ENCODE peak calls at places on chromosomes 13 and 19, in nine cellular contexts. One of them, this sample, is unnamed. For H3K27me3, the result is how much of the 10 kb centered on the place peaks cover.

GRCh38 chr13:110379905-110380341 is 72.8 kb downstream of the COL4A2 start:
- DNase-seq in CD4-positive, alpha-beta T cell: no peak
- DNase-seq in esophagus squamous epithelium: no peak
- DNase-seq in psoas muscle: no peak
- DNase-seq in tibial nerve: no peak
- DNase-seq in AG04450: no peak
- DNase-seq in endothelial cell of umbilical vein: no peak
- DNase-seq in HL-60: no peak
- DNase-seq in body of pancreas: no peak
- DNase-seq in this sample: no peak

GRCh38 chr13:75771818-75772217 is 135.7 kb downstream of the LMO7 start:
- DNase-seq in tibial nerve: no peak
- DNase-seq in endothelial cell of umbilical vein: peak
- DNase-seq in AG04450: peak
- DNase-seq in HL-60: no peak
- DNase-seq in psoas muscle: no peak
- DNase-seq in body of pancreas: no peak
- DNase-seq in CD4-positive, alpha-beta T cell: no peak
- DNase-seq in esophagus squamous epithelium: no peak
- DNase-seq in this sample: no peak

GRCh38 chr13:98504371-98504963 is 72.4 kb downstream of the STK24 start:
- DNase-seq in tibial nerve: no peak
- DNase-seq in endothelial cell of umbilical vein: no peak
- DNase-seq in HL-60: no peak
- DNase-seq in psoas muscle: no peak
- DNase-seq in esophagus squamous epithelium: no peak
- DNase-seq in AG04450: no peak
- DNase-seq in CD4-positive, alpha-beta T cell: no peak
- DNase-seq in body of pancreas: no peak
- DNase-seq in this sample: no peak

GRCh38 chr13:93927431-93927830 is 552.1 kb downstream of the DCT start:
- DNase-seq in endothelial cell of umbilical vein: no peak
- DNase-seq in CD4-positive, alpha-beta T cell: no peak
- DNase-seq in esophagus squamous epithelium: no peak
- DNase-seq in AG04450: no peak
- DNase-seq in HL-60: no peak
- DNase-seq in tibial nerve: no peak
- DNase-seq in psoas muscle: no peak
- DNase-seq in body of pancreas: no peak
- DNase-seq in this sample: no peak

GRCh38 chr13:33351324-33351723 is 65.8 kb upstream of the STARD13 start:
- DNase-seq in CD4-positive, alpha-beta T cell: no peak
- DNase-seq in body of pancreas: no peak
- DNase-seq in HL-60: no peak
- DNase-seq in tibial nerve: no peak
- DNase-seq in psoas muscle: no peak
- DNase-seq in endothelial cell of umbilical vein: peak
- DNase-seq in AG04450: no peak
- DNase-seq in esophagus squamous epithelium: no peak
- DNase-seq in this sample: no peak

GRCh38 chr13:51241720-51242119 is 19.5 kb downstream of the FAM124A start:
- DNase-seq in esophagus squamous epithelium: no peak
- DNase-seq in psoas muscle: no peak
- DNase-seq in body of pancreas: no peak
- DNase-seq in endothelial cell of umbilical vein: no peak
- DNase-seq in CD4-positive, alpha-beta T cell: no peak
- DNase-seq in HL-60: peak
- DNase-seq in tibial nerve: no peak
- DNase-seq in AG04450: no peak
- DNase-seq in this sample: no peak

GRCh38 chr19:33618884-33619283 is 2.9 kb upstream of the CHST8 start:
- DNase-seq in AG04450: no peak
- DNase-seq in HL-60: no peak
- DNase-seq in esophagus squamous epithelium: no peak
- DNase-seq in psoas muscle: no peak
- DNase-seq in endothelial cell of umbilical vein: no peak
- DNase-seq in CD4-positive, alpha-beta T cell: no peak
- DNase-seq in tibial nerve: no peak
- DNase-seq in body of pancreas: no peak
- DNase-seq in this sample: no peak

GRCh38 chr13:37531054-37531453 is 67.5 kb downstream of the POSTN start:
- DNase-seq in CD4-positive, alpha-beta T cell: no peak
- DNase-seq in body of pancreas: no peak
- DNase-seq in esophagus squamous epithelium: no peak
- DNase-seq in psoas muscle: no peak
- DNase-seq in endothelial cell of umbilical vein: no peak
- DNase-seq in tibial nerve: no peak
- DNase-seq in AG04450: no peak
- DNase-seq in HL-60: no peak
- DNase-seq in this sample: no peak

GRCh38 chr19:50333737-50334617 is 4.8 kb upstream of the KCNC3 start:
- DNase-seq in HL-60: peak
- DNase-seq in AG04450: peak
- DNase-seq in CD4-positive, alpha-beta T cell: peak
- DNase-seq in psoas muscle: peak
- DNase-seq in body of pancreas: peak
- DNase-seq in esophagus squamous epithelium: no peak
- DNase-seq in tibial nerve: no peak
- DNase-seq in endothelial cell of umbilical vein: no peak
- DNase-seq in this sample: peak

GRCh38 chr13:79591493-79591892 is 110.5 kb downstream of the NDFIP2 start:
- DNase-seq in esophagus squamous epithelium: no peak
- DNase-seq in body of pancreas: no peak
- DNase-seq in HL-60: no peak
- DNase-seq in AG04450: no peak
- DNase-seq in tibial nerve: no peak
- DNase-seq in endothelial cell of umbilical vein: no peak
- DNase-seq in CD4-positive, alpha-beta T cell: no peak
- DNase-seq in psoas muscle: no peak
- DNase-seq in this sample: no peak

GRCh38 chr13:40469581-40470282 is 196.7 kb downstream of the FOXO1 start:
- DNase-seq in endothelial cell of umbilical vein: no peak
- DNase-seq in CD4-positive, alpha-beta T cell: no peak
- DNase-seq in AG04450: no peak
- DNase-seq in psoas muscle: no peak
- DNase-seq in esophagus squamous epithelium: no peak
- DNase-seq in tibial nerve: no peak
- DNase-seq in HL-60: no peak
- DNase-seq in body of pancreas: no peak
- DNase-seq in this sample: no peak

GRCh38 chr19:46975918-46976782 is 43.5 kb upstream of the NPAS1 start:
- DNase-seq in tibial nerve: peak
- DNase-seq in endothelial cell of umbilical vein: peak
- DNase-seq in psoas muscle: peak
- DNase-seq in AG04450: peak
- DNase-seq in esophagus squamous epithelium: no peak
- DNase-seq in HL-60: no peak
- DNase-seq in body of pancreas: peak
- DNase-seq in CD4-positive, alpha-beta T cell: no peak
- DNase-seq in this sample: peak

GRCh38 chr13:95267662-95268369 is 33.4 kb downstream of the ABCC4 start:
- DNase-seq in HL-60: no peak
- DNase-seq in psoas muscle: no peak
- DNase-seq in esophagus squamous epithelium: no peak
- DNase-seq in AG04450: peak
- DNase-seq in endothelial cell of umbilical vein: peak
- DNase-seq in body of pancreas: no peak
- DNase-seq in tibial nerve: no peak
- DNase-seq in CD4-positive, alpha-beta T cell: no peak
- DNase-seq in this sample: no peak

GRCh38 chr19:35903550-35904179 is 1.3 kb downstream of the HCST start:
- DNase-seq in psoas muscle: peak
- DNase-seq in CD4-positive, alpha-beta T cell: peak
- DNase-seq in body of pancreas: peak
- DNase-seq in HL-60: peak
- DNase-seq in esophagus squamous epithelium: peak
- DNase-seq in AG04450: no peak
- DNase-seq in tibial nerve: peak
- DNase-seq in endothelial cell of umbilical vein: no peak
- DNase-seq in this sample: peak

GRCh38 chr13:111219306-111219705 is 101.1 kb upstream of the TEX29 start:
- DNase-seq in body of pancreas: peak
- DNase-seq in AG04450: peak
- DNase-seq in HL-60: no peak
- DNase-seq in psoas muscle: no peak
- DNase-seq in tibial nerve: no peak
- DNase-seq in CD4-positive, alpha-beta T cell: no peak
- DNase-seq in endothelial cell of umbilical vein: no peak
- DNase-seq in esophagus squamous epithelium: no peak
- DNase-seq in this sample: no peak

GRCh38 chr13:87084192-87084591 is 587.0 kb upstream of the SLITRK5 start:
- DNase-seq in psoas muscle: no peak
- DNase-seq in HL-60: no peak
- DNase-seq in esophagus squamous epithelium: no peak
- DNase-seq in body of pancreas: no peak
- DNase-seq in CD4-positive, alpha-beta T cell: no peak
- DNase-seq in AG04450: no peak
- DNase-seq in tibial nerve: no peak
- DNase-seq in endothelial cell of umbilical vein: no peak
- DNase-seq in this sample: no peak

GRCh38 chr19:35115538-35115951 is at the start of gene FXYD3:
- DNase-seq in CD4-positive, alpha-beta T cell: no peak
- DNase-seq in esophagus squamous epithelium: no peak
- DNase-seq in psoas muscle: no peak
- DNase-seq in endothelial cell of umbilical vein: no peak
- DNase-seq in AG04450: no peak
- DNase-seq in body of pancreas: no peak
- DNase-seq in HL-60: no peak
- DNase-seq in tibial nerve: no peak
- DNase-seq in this sample: no peak

GRCh38 chr13:58081301-58081820 is 449.8 kb downstream of the PCDH17 start:
- DNase-seq in esophagus squamous epithelium: no peak
- DNase-seq in AG04450: no peak
- DNase-seq in psoas muscle: no peak
- DNase-seq in endothelial cell of umbilical vein: no peak
- DNase-seq in CD4-positive, alpha-beta T cell: no peak
- DNase-seq in HL-60: no peak
- DNase-seq in tibial nerve: no peak
- DNase-seq in body of pancreas: no peak
- DNase-seq in this sample: no peak
- H3K27me3 ChIP-seq in esophagus squamous epithelium: under half
- H3K27me3 ChIP-seq in AG04450: under half
- H3K27me3 ChIP-seq in psoas muscle: under half
- H3K27me3 ChIP-seq in endothelial cell of umbilical vein: under half
- H3K27me3 ChIP-seq in CD4-positive, alpha-beta T cell: under half
- H3K27me3 ChIP-seq in HL-60: under half
- H3K27me3 ChIP-seq in tibial nerve: under half
- H3K27me3 ChIP-seq in body of pancreas: under half
- H3K27me3 ChIP-seq in this sample: under half

DNA sequence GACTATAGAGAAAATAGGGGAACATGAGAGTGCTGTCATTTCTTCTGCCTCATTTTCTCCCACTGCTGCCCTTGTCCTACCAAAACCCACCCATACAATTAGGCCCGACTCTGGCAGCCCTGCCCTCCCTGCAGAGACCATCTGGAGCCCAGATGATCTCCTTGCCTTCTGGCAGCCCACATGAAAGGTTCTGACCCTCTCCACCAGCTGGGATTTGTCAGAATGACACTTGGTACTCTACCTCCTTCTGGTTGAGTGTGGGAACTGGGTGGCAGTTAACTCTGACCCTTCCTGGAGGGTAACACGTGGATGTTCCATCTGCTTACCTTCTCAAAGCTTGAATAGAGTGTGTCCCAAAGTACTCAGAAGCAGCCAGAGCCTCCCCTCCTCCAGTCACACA is 21.0 kb upstream of the SIAH3 start:
- DNase-seq in esophagus squamous epithelium: no peak
- DNase-seq in psoas muscle: no peak
- DNase-seq in AG04450: no peak
- DNase-seq in CD4-positive, alpha-beta T cell: no peak
- DNase-seq in HL-60: no peak
- DNase-seq in endothelial cell of umbilical vein: no peak
- DNase-seq in body of pancreas: no peak
- DNase-seq in tibial nerve: no peak
- DNase-seq in this sample: no peak
- TF ChIP-seq CTCF in esophagus squamous epithelium: no peak
- TF ChIP-seq CTCF in psoas muscle: no peak
- TF ChIP-seq CTCF in AG04450: no peak
- TF ChIP-seq CTCF in CD4-positive, alpha-beta T cell: no peak
- TF ChIP-seq CTCF in HL-60: no peak
- TF ChIP-seq CTCF in endothelial cell of umbilical vein: no peak
- TF ChIP-seq CTCF in body of pancreas: no peak
- TF ChIP-seq CTCF in tibial nerve: no peak
- TF ChIP-seq CTCF in this sample: no peak

DNA sequence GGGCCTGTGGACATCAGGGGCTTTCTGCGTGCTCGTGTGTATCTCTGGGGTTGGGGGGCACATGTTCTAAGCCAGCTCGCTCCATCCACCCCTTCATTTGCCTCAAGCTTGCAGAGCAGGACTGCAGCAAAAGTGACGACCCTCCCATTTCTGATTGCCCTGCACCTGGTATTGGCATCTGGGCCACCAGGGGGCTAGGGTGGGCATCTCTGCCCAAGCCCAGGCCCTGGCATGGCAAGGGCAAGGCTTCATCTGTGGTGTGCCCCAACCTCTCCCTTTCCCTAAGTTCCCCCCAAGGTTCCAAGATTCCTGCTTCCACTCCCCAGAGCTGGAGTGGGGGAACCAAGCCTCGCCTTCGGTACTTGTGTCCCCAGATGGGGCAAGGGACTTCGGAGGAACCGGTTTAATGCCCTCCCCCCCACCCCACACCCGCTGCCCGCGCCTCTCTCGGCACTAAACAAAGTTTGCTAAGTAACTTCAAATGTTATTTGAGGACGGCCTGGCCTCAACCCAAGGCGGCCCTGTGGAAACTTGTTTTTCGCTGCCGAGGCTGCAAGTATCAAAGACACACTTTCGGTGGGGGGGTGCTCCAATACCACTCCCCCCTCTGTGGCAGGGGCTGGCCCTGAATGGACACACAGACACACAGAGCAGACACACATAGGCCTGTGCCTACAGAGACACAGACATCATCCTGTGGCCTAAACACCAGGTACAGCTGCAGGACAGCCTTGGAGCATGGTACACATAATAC is 12.2 kb downstream of the NFIX start:
- DNase-seq in AG04450: no peak
- DNase-seq in CD4-positive, alpha-beta T cell: no peak
- DNase-seq in tibial nerve: no peak
- DNase-seq in body of pancreas: peak
- DNase-seq in endothelial cell of umbilical vein: no peak
- DNase-seq in esophagus squamous epithelium: no peak
- DNase-seq in psoas muscle: peak
- DNase-seq in HL-60: no peak
- DNase-seq in this sample: peak
- H3K27me3 ChIP-seq in AG04450: under half
- H3K27me3 ChIP-seq in CD4-positive, alpha-beta T cell: under half
- H3K27me3 ChIP-seq in tibial nerve: under half
- H3K27me3 ChIP-seq in body of pancreas: under half
- H3K27me3 ChIP-seq in endothelial cell of umbilical vein: under half
- H3K27me3 ChIP-seq in esophagus squamous epithelium: under half
- H3K27me3 ChIP-seq in psoas muscle: under half
- H3K27me3 ChIP-seq in HL-60: under half
- H3K27me3 ChIP-seq in this sample: under half

DNA sequence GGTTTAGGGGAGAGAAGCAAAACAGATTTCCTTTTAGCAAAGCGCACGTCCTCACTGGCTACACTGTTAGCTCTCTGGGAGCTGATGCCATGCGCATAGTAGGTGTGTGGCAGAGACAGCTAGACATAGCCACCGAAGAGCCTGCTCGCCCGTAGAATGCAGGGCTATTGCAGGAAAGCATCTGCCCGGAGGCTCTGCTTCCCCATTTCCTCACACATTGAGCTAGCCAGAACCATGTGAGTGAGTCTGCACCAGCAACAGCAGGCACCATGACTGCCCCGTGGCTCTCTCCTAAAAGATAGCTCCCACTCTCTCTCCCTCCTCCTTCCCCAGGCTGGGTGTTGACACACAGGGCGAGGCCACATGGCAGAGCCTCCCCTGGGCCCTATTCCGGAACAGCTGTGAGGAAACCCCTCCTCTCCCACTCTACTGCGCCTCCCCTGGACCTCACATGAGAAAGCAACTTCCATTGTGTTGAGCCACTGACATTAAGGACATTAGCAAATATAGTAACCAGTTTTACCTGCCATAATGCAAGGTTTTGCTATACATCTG is 52.3 kb upstream of the ATP12A start:
- DNase-seq in endothelial cell of umbilical vein: no peak
- DNase-seq in HL-60: no peak
- DNase-seq in AG04450: no peak
- DNase-seq in tibial nerve: no peak
- DNase-seq in CD4-positive, alpha-beta T cell: no peak
- DNase-seq in psoas muscle: no peak
- DNase-seq in esophagus squamous epithelium: no peak
- DNase-seq in body of pancreas: no peak
- DNase-seq in this sample: no peak
- TF ChIP-seq CTCF in endothelial cell of umbilical vein: no peak
- TF ChIP-seq CTCF in HL-60: no peak
- TF ChIP-seq CTCF in AG04450: no peak
- TF ChIP-seq CTCF in tibial nerve: no peak
- TF ChIP-seq CTCF in CD4-positive, alpha-beta T cell: no peak
- TF ChIP-seq CTCF in psoas muscle: no peak
- TF ChIP-seq CTCF in esophagus squamous epithelium: no peak
- TF ChIP-seq CTCF in body of pancreas: no peak
- TF ChIP-seq CTCF in this sample: no peak

This sample was measured in ascending aorta.